ENCODE peak calls at places on chromosomes 16 and 17, in nine cellular contexts. V, U, Q, T, F, P, O, N and M are unnamed samples.

GRCh38 chr16:11242658-11243057 is 13.3 kb downstream of the SOCS1 start:
- DNase-seq in O (no peak), F (no peak), T (no peak), P (no peak), U (no peak), N (no peak), V (no peak), Q (no peak), M (no peak)

GRCh38 chr16:4387769-4388168 is 16.1 kb downstream of the VASN start:
- DNase-seq in U (no peak), O (no peak), V (peak; percentile 68), P (no peak), Q (no peak), F (no peak), T (peak; percentile 17), N (no peak), M (no peak)

GRCh38 chr16:83300326-83300725 is 507.5 kb upstream of the HSBP1 start:
- DNase-seq in U (peak; percentile 70), V (no peak), P (no peak), F (no peak), T (no peak), Q (no peak), O (no peak), N (no peak), M (no peak)

GRCh38 chr16:86252596-86252995 is 257.7 kb upstream of the FOXF1 start:
- DNase-seq in O (peak; percentile 49), P (peak; percentile 31), U (no peak), T (no peak), F (no peak), N (peak; percentile 24), Q (no peak), V (no peak), M (peak; percentile 35)

GRCh38 chr17:79730769-79731483 is at the start of gene ENPP7:
- DNase-seq in N (no peak), V (peak; percentile 62), P (no peak), O (no peak), U (no peak), T (no peak), F (no peak), Q (no peak), M (no peak)

GRCh38 chr16:82156761-82157654 is 13.0 kb downstream of the MPHOSPH6 start:
- DNase-seq in V (no peak), P (peak; percentile 71), U (no peak), Q (no peak), N (no peak), F (no peak), O (peak; percentile 70), T (no peak), M (no peak)

GRCh38 chr17:81808778-81809555 is 5.0 kb downstream of the GCGR start:
- DNase-seq in F (no peak), Q (no peak), N (no peak), U (no peak), T (no peak), O (no peak), V (peak; percentile 53), P (no peak), M (no peak)

GRCh38 chr17:8161289-8162231 is 1.2 kb downstream of the VAMP2 start:
- DNase-seq in N (no peak), V (peak; percentile 65), Q (no peak), U (peak; percentile 2), O (no peak), T (no peak), P (no peak), F (no peak), M (no peak)

GRCh38 chr17:60629120-60629519 is 29.1 kb downstream of the PPM1D start:
- DNase-seq in U (no peak), V (no peak), O (no peak), Q (no peak), P (no peak), N (no peak), T (no peak), F (no peak), M (no peak)